ENCODE peak calls at places on chromosome 11, in nine cellular contexts. E is naive thymus-derived CD8-positive, alpha-beta T cell; P is progenitor cell of endocrine pancreas; J is GM23248; K is NCI-H2081 treated with DMSO at 0.1 percent for 48 hours; C is NCI-H774; I is AG08396; O is heart right ventricle; S is fibroblast of pulmonary artery. X is an unnamed sample.

GRCh38 chr11:125005491-125005890 is 51.5 kb downstream of the CCDC15 start:
- DNase-seq in I (no peak), P (no peak), J (no peak), E (no peak), C (no peak), O (no peak), K (no peak), S (no peak), X (no peak)

GRCh38 chr11:121024989-121025388 is 1.1 kb downstream of the TBCEL start:
- DNase-seq in C (no peak), O (no peak), K (no peak), P (no peak), E (no peak), J (peak; percentile 83), I (peak; percentile 51), S (peak; percentile 25), X (peak; percentile 8)

GRCh38 chr11:81039916-81040530 is 1599.2 kb upstream of the TENM4 start:
- DNase-seq in I (no peak), S (no peak), P (no peak), K (no peak), C (no peak), O (no peak), J (no peak), E (no peak), X (peak; percentile 14)

GRCh38 chr11:125062931-125063428 is at the start of gene SLC37A2:
- DNase-seq in I (peak; percentile 93), E (no peak), K (no peak), P (peak; percentile 61), C (no peak), S (peak; percentile 50), O (peak; percentile 68), J (peak; percentile 79), X (peak; percentile 35)

GRCh38 chr11:762421-763072 is 14.7 kb downstream of the GATD1 start:
- DNase-seq in E (no peak), K (no peak), J (peak; percentile 94), S (peak; percentile 66), C (no peak), O (no peak), P (no peak), I (peak; percentile 90), X (peak; percentile 90)

GRCh38 chr11:95788921-95789505 is 569 bp downstream of the FAM76B start:
- DNase-seq in I (peak; percentile 30), S (peak; percentile 46), K (no peak), E (peak; percentile 7), J (peak; percentile 79), C (no peak), P (peak; percentile 25), O (no peak), X (peak; percentile 16)

GRCh38 chr11:43578346-43579170 is 102.0 kb upstream of the HSD17B12 start:
- DNase-seq in I (peak; percentile 78), S (peak; percentile 39), C (no peak), K (no peak), P (no peak), E (no peak), J (peak; percentile 90), O (no peak), X (no peak)

GRCh38 chr11:60915250-60915914 is 1.4 kb downstream of the TMEM109 start:
- DNase-seq in O (no peak), S (peak; percentile 56), P (no peak), C (no peak), I (peak; percentile 80), J (peak; percentile 86), K (no peak), E (peak; percentile 38), X (peak; percentile 29)

GRCh38 chr11:95338430-95338991 is 107.5 kb upstream of the SESN3 start:
- DNase-seq in O (peak; percentile 55), J (peak; percentile 86), I (peak; percentile 19), E (no peak), K (no peak), S (peak; percentile 85), C (no peak), P (no peak), X (peak; percentile 7)

GRCh38 chr11:9231848-9232177 is 33.3 kb downstream of the DENND5A start:
- DNase-seq in P (no peak), O (no peak), C (no peak), S (peak; percentile 67), K (no peak), J (peak; percentile 60), E (no peak), I (peak; percentile 29), X (no peak)

GRCh38 chr11:73151371-73151870 is 9.3 kb upstream of the FCHSD2 start:
- DNase-seq in K (no peak), P (no peak), C (no peak), I (no peak), S (no peak), J (no peak), O (no peak), E (no peak), X (no peak)

GRCh38 chr11:1233351-1234053 is 10.6 kb downstream of the MUC5B start:
- DNase-seq in O (peak; percentile 6), I (no peak), E (peak; percentile 1), S (no peak), P (no peak), J (no peak), C (no peak), K (no peak), X (no peak)

GRCh38 chr11:1863352-1864215 is 10.7 kb downstream of the LSP1 start:
- DNase-seq in E (no peak), K (no peak), I (peak; percentile 97), P (no peak), C (peak; percentile 17), S (peak; percentile 86), O (peak; percentile 88), J (peak; percentile 89), X (peak; percentile 77)

GRCh38 chr11:18752502-18752901 is 26.5 kb upstream of the IGSF22 start:
- DNase-seq in K (no peak), I (no peak), E (no peak), P (no peak), O (no peak), S (no peak), C (no peak), J (no peak), X (no peak)

GRCh38 chr11:123228489-123229163 is 33.6 kb upstream of the CLMP start:
- DNase-seq in E (no peak), C (no peak), O (no peak), J (peak; percentile 19), I (no peak), S (no peak), K (no peak), P (no peak), X (peak; percentile 50)

GRCh38 chr11:72680624-72681158 is 6.5 kb upstream of the PDE2A start:
- DNase-seq in O (no peak), P (no peak), I (no peak), K (no peak), C (no peak), S (no peak), J (no peak), E (no peak), X (no peak)

GRCh38 chr11:114678125-114679036 is at the start of gene NXPE2:
- DNase-seq in C (no peak), K (no peak), P (no peak), E (no peak), O (no peak), I (no peak), J (peak; percentile 73), S (peak; percentile 0), X (peak; percentile 92)

GRCh38 chr11:96741068-96741467 is 351.3 kb downstream of the JRKL start:
- DNase-seq in I (peak; percentile 13), K (no peak), E (no peak), S (peak; percentile 35), P (no peak), O (no peak), C (no peak), J (peak; percentile 61), X (no peak)

GRCh38 chr11:39741066-39741465 is 1718.4 kb downstream of the LRRC4C start:
- DNase-seq in S (no peak), I (no peak), K (no peak), P (no peak), E (no peak), C (no peak), O (no peak), J (no peak), X (no peak)

GRCh38 chr11:30585892-30586250 is 282 bp downstream of the MPPED2 start:
- DNase-seq in K (no peak), E (no peak), C (no peak), I (peak; percentile 27), P (no peak), S (no peak), J (peak; percentile 20), O (peak; percentile 47), X (peak; percentile 7)

X was measured in amniotic epithelial cell.